ENCODE peak calls at places on chromosome 11, in four cellular contexts. S is RWPE1, J is substantia nigra, M is upper lobe of left lung. R is an unnamed sample.

GRCh38 chr11:118319031-118319814 is 14.7 kb downstream of the CD3E start:
- DNase-seq in M (no peak), S (no peak), J (no peak), R (no peak)

GRCh38 chr11:105937738-105938137 is 84.3 kb downstream of the MSANTD4 start:
- DNase-seq in J (no peak), S (peak; percentile 9), M (no peak), R (peak; percentile 67)

GRCh38 chr11:122796128-122796717 is 42.1 kb upstream of the CRTAM start:
- DNase-seq in S (peak; percentile 36), J (no peak), M (no peak), R (peak; percentile 59)

GRCh38 chr11:57476883-57477506 is 16.7 kb downstream of the RTN4RL2 start:
- DNase-seq in S (peak; percentile 63), M (no peak), J (no peak), R (peak; percentile 60)

GRCh38 chr11:3220521-3221407 is 2.2 kb upstream of the MRGPRG start:
- DNase-seq in M (no peak), S (no peak), J (no peak), R (no peak)

GRCh38 chr11:64844330-64845124 is at the start of gene CDC42BPG:
- DNase-seq in J (no peak), M (peak; percentile 96), S (peak; percentile 83), R (peak; percentile 97)

GRCh38 chr11:26134053-26134452 is 197.9 kb upstream of the ANO3 start:
- DNase-seq in S (no peak), J (no peak), M (no peak), R (no peak)

GRCh38 chr11:75429902-75430691 is 2.9 kb downstream of the KLHL35 start:
- DNase-seq in J (no peak), M (peak; percentile 96), S (peak; percentile 49), R (peak; percentile 99)

GRCh38 chr11:12079726-12080556 is 30.4 kb upstream of the MICAL2 start:
- DNase-seq in S (peak; percentile 94), M (peak; percentile 70), J (no peak), R (peak; percentile 26)

GRCh38 chr11:121530257-121530656 is 77.5 kb upstream of the SORL1-AS1 start:
- DNase-seq in M (no peak), J (no peak), S (no peak), R (no peak)

GRCh38 chr11:114091791-114092397 is 32.4 kb downstream of the ZBTB16 start:
- DNase-seq in S (no peak), M (no peak), J (peak; percentile 27), R (no peak)

GRCh38 chr11:27237641-27238040 is 125.4 kb downstream of the CCDC34 start:
- DNase-seq in M (no peak), S (no peak), J (no peak), R (no peak)

GRCh38 chr11:35276396-35276795 is 137.4 kb downstream of the CD44 start:
- DNase-seq in J (no peak), S (peak; percentile 95), M (no peak), R (peak; percentile 16)

GRCh38 chr11:120929664-120930154 is 94.2 kb upstream of the TBCEL start:
- DNase-seq in S (peak; percentile 54), M (no peak), J (peak; percentile 4), R (peak; percentile 84)